ENCODE peak calls at places on chromosome 13, in nine cellular contexts. One of them, this sample, is unnamed.

GRCh38 chr13:32225494-32225931 is 89.7 kb downstream of the ZAR1L start:
- DNase-seq in DMS153: no peak
- DNase-seq in left cardiac atrium: no peak
- DNase-seq in heart left ventricle: no peak
- DNase-seq in GOT3: no peak
- DNase-seq in hepatic stellate cell: peak
- DNase-seq in HuH-7.5: no peak
- DNase-seq in stimulated activated CD8-positive, alpha-beta memory T cell treated with anti-CD3 and anti-CD28 coated beads, Interleukin-4, amount 100 ng/mL, for 48 hours: no peak
- DNase-seq in activated T-cell treated with anti-CD3 and anti-CD28 coated beads, Interleukin-2, amount 50 U/mL, for 72 hours: no peak
- DNase-seq in this sample: no peak

GRCh38 chr13:108961542-108962125 is 332.2 kb downstream of the MYO16 start:
- DNase-seq in DMS153: peak
- DNase-seq in left cardiac atrium: no peak
- DNase-seq in heart left ventricle: no peak
- DNase-seq in GOT3: no peak
- DNase-seq in hepatic stellate cell: peak
- DNase-seq in HuH-7.5: no peak
- DNase-seq in stimulated activated CD8-positive, alpha-beta memory T cell treated with anti-CD3 and anti-CD28 coated beads, Interleukin-4, amount 100 ng/mL, for 48 hours: no peak
- DNase-seq in activated T-cell treated with anti-CD3 and anti-CD28 coated beads, Interleukin-2, amount 50 U/mL, for 72 hours: no peak
- DNase-seq in this sample: no peak

GRCh38 chr13:24613755-24614154 is 66.5 kb upstream of the ATP12A start:
- DNase-seq in DMS153: no peak
- DNase-seq in left cardiac atrium: no peak
- DNase-seq in heart left ventricle: no peak
- DNase-seq in GOT3: no peak
- DNase-seq in hepatic stellate cell: no peak
- DNase-seq in HuH-7.5: no peak
- DNase-seq in stimulated activated CD8-positive, alpha-beta memory T cell treated with anti-CD3 and anti-CD28 coated beads, Interleukin-4, amount 100 ng/mL, for 48 hours: no peak
- DNase-seq in activated T-cell treated with anti-CD3 and anti-CD28 coated beads, Interleukin-2, amount 50 U/mL, for 72 hours: no peak
- DNase-seq in this sample: no peak

GRCh38 chr13:94192576-94192975 is 286.9 kb downstream of the DCT start:
- DNase-seq in DMS153: peak
- DNase-seq in left cardiac atrium: no peak
- DNase-seq in heart left ventricle: no peak
- DNase-seq in GOT3: no peak
- DNase-seq in hepatic stellate cell: no peak
- DNase-seq in HuH-7.5: no peak
- DNase-seq in stimulated activated CD8-positive, alpha-beta memory T cell treated with anti-CD3 and anti-CD28 coated beads, Interleukin-4, amount 100 ng/mL, for 48 hours: peak
- DNase-seq in activated T-cell treated with anti-CD3 and anti-CD28 coated beads, Interleukin-2, amount 50 U/mL, for 72 hours: peak
- DNase-seq in this sample: no peak

GRCh38 chr13:100666124-100666523 is 8.5 kb downstream of the TMTC4 start:
- DNase-seq in DMS153: peak
- DNase-seq in left cardiac atrium: no peak
- DNase-seq in heart left ventricle: no peak
- DNase-seq in GOT3: no peak
- DNase-seq in hepatic stellate cell: no peak
- DNase-seq in HuH-7.5: no peak
- DNase-seq in stimulated activated CD8-positive, alpha-beta memory T cell treated with anti-CD3 and anti-CD28 coated beads, Interleukin-4, amount 100 ng/mL, for 48 hours: no peak
- DNase-seq in activated T-cell treated with anti-CD3 and anti-CD28 coated beads, Interleukin-2, amount 50 U/mL, for 72 hours: no peak
- DNase-seq in this sample: no peak

GRCh38 chr13:72290962-72291681 is 424.1 kb upstream of the DACH1 start:
- DNase-seq in DMS153: no peak
- DNase-seq in left cardiac atrium: no peak
- DNase-seq in heart left ventricle: no peak
- DNase-seq in GOT3: no peak
- DNase-seq in hepatic stellate cell: no peak
- DNase-seq in HuH-7.5: no peak
- DNase-seq in stimulated activated CD8-positive, alpha-beta memory T cell treated with anti-CD3 and anti-CD28 coated beads, Interleukin-4, amount 100 ng/mL, for 48 hours: no peak
- DNase-seq in activated T-cell treated with anti-CD3 and anti-CD28 coated beads, Interleukin-2, amount 50 U/mL, for 72 hours: no peak
- DNase-seq in this sample: no peak

GRCh38 chr13:37202264-37202663 is 96.8 kb upstream of the CSNK1A1L start:
- DNase-seq in DMS153: no peak
- DNase-seq in left cardiac atrium: no peak
- DNase-seq in heart left ventricle: no peak
- DNase-seq in GOT3: no peak
- DNase-seq in hepatic stellate cell: no peak
- DNase-seq in HuH-7.5: no peak
- DNase-seq in stimulated activated CD8-positive, alpha-beta memory T cell treated with anti-CD3 and anti-CD28 coated beads, Interleukin-4, amount 100 ng/mL, for 48 hours: no peak
- DNase-seq in activated T-cell treated with anti-CD3 and anti-CD28 coated beads, Interleukin-2, amount 50 U/mL, for 72 hours: no peak
- DNase-seq in this sample: no peak

GRCh38 chr13:89968468-89968867 is 1379.0 kb upstream of the MIR17HG start:
- DNase-seq in DMS153: no peak
- DNase-seq in left cardiac atrium: no peak
- DNase-seq in heart left ventricle: no peak
- DNase-seq in GOT3: no peak
- DNase-seq in hepatic stellate cell: no peak
- DNase-seq in HuH-7.5: no peak
- DNase-seq in stimulated activated CD8-positive, alpha-beta memory T cell treated with anti-CD3 and anti-CD28 coated beads, Interleukin-4, amount 100 ng/mL, for 48 hours: no peak
- DNase-seq in activated T-cell treated with anti-CD3 and anti-CD28 coated beads, Interleukin-2, amount 50 U/mL, for 72 hours: no peak
- DNase-seq in this sample: no peak

GRCh38 chr13:36915106-36915505 is 4.9 kb downstream of the SMAD9 start:
- DNase-seq in DMS153: peak
- DNase-seq in left cardiac atrium: no peak
- DNase-seq in heart left ventricle: no peak
- DNase-seq in GOT3: no peak
- DNase-seq in hepatic stellate cell: no peak
- DNase-seq in HuH-7.5: no peak
- DNase-seq in stimulated activated CD8-positive, alpha-beta memory T cell treated with anti-CD3 and anti-CD28 coated beads, Interleukin-4, amount 100 ng/mL, for 48 hours: no peak
- DNase-seq in activated T-cell treated with anti-CD3 and anti-CD28 coated beads, Interleukin-2, amount 50 U/mL, for 72 hours: no peak
- DNase-seq in this sample: no peak

GRCh38 chr13:71677114-71677513 is 189.9 kb downstream of the DACH1 start:
- DNase-seq in DMS153: no peak
- DNase-seq in left cardiac atrium: no peak
- DNase-seq in heart left ventricle: no peak
- DNase-seq in GOT3: no peak
- DNase-seq in hepatic stellate cell: no peak
- DNase-seq in HuH-7.5: no peak
- DNase-seq in stimulated activated CD8-positive, alpha-beta memory T cell treated with anti-CD3 and anti-CD28 coated beads, Interleukin-4, amount 100 ng/mL, for 48 hours: no peak
- DNase-seq in activated T-cell treated with anti-CD3 and anti-CD28 coated beads, Interleukin-2, amount 50 U/mL, for 72 hours: no peak
- DNase-seq in this sample: no peak

GRCh38 chr13:106284358-106284757 is 251.1 kb downstream of the EFNB2 start:
- DNase-seq in DMS153: no peak
- DNase-seq in left cardiac atrium: no peak
- DNase-seq in heart left ventricle: no peak
- DNase-seq in GOT3: no peak
- DNase-seq in hepatic stellate cell: no peak
- DNase-seq in HuH-7.5: no peak
- DNase-seq in stimulated activated CD8-positive, alpha-beta memory T cell treated with anti-CD3 and anti-CD28 coated beads, Interleukin-4, amount 100 ng/mL, for 48 hours: no peak
- DNase-seq in activated T-cell treated with anti-CD3 and anti-CD28 coated beads, Interleukin-2, amount 50 U/mL, for 72 hours: no peak
- DNase-seq in this sample: no peak

GRCh38 chr13:40247845-40248244 is 418.6 kb downstream of the FOXO1 start:
- DNase-seq in DMS153: no peak
- DNase-seq in left cardiac atrium: no peak
- DNase-seq in heart left ventricle: no peak
- DNase-seq in GOT3: no peak
- DNase-seq in hepatic stellate cell: no peak
- DNase-seq in HuH-7.5: no peak
- DNase-seq in stimulated activated CD8-positive, alpha-beta memory T cell treated with anti-CD3 and anti-CD28 coated beads, Interleukin-4, amount 100 ng/mL, for 48 hours: no peak
- DNase-seq in activated T-cell treated with anti-CD3 and anti-CD28 coated beads, Interleukin-2, amount 50 U/mL, for 72 hours: no peak
- DNase-seq in this sample: no peak

GRCh38 chr13:111853146-111853545 is 213.8 kb upstream of the SOX1 start:
- DNase-seq in DMS153: no peak
- DNase-seq in left cardiac atrium: no peak
- DNase-seq in heart left ventricle: no peak
- DNase-seq in GOT3: no peak
- DNase-seq in hepatic stellate cell: no peak
- DNase-seq in HuH-7.5: no peak
- DNase-seq in stimulated activated CD8-positive, alpha-beta memory T cell treated with anti-CD3 and anti-CD28 coated beads, Interleukin-4, amount 100 ng/mL, for 48 hours: no peak
- DNase-seq in activated T-cell treated with anti-CD3 and anti-CD28 coated beads, Interleukin-2, amount 50 U/mL, for 72 hours: no peak
- DNase-seq in this sample: no peak

GRCh38 chr13:108268713-108269112 is 805 bp upstream of the TNFSF13B start:
- DNase-seq in DMS153: no peak
- DNase-seq in left cardiac atrium: no peak
- DNase-seq in heart left ventricle: no peak
- DNase-seq in GOT3: no peak
- DNase-seq in hepatic stellate cell: no peak
- DNase-seq in HuH-7.5: no peak
- DNase-seq in stimulated activated CD8-positive, alpha-beta memory T cell treated with anti-CD3 and anti-CD28 coated beads, Interleukin-4, amount 100 ng/mL, for 48 hours: no peak
- DNase-seq in activated T-cell treated with anti-CD3 and anti-CD28 coated beads, Interleukin-2, amount 50 U/mL, for 72 hours: no peak
- DNase-seq in this sample: no peak

GRCh38 chr13:48515732-48516131 is 17.1 kb downstream of the RCBTB2 start:
- DNase-seq in DMS153: no peak
- DNase-seq in left cardiac atrium: no peak
- DNase-seq in heart left ventricle: peak
- DNase-seq in GOT3: no peak
- DNase-seq in hepatic stellate cell: no peak
- DNase-seq in HuH-7.5: no peak
- DNase-seq in stimulated activated CD8-positive, alpha-beta memory T cell treated with anti-CD3 and anti-CD28 coated beads, Interleukin-4, amount 100 ng/mL, for 48 hours: no peak
- DNase-seq in activated T-cell treated with anti-CD3 and anti-CD28 coated beads, Interleukin-2, amount 50 U/mL, for 72 hours: no peak
- DNase-seq in this sample: no peak

GRCh38 chr13:47459512-47459911 is 541.6 kb downstream of the SUCLA2 start:
- DNase-seq in DMS153: no peak
- DNase-seq in left cardiac atrium: no peak
- DNase-seq in heart left ventricle: no peak
- DNase-seq in GOT3: no peak
- DNase-seq in hepatic stellate cell: no peak
- DNase-seq in HuH-7.5: no peak
- DNase-seq in stimulated activated CD8-positive, alpha-beta memory T cell treated with anti-CD3 and anti-CD28 coated beads, Interleukin-4, amount 100 ng/mL, for 48 hours: no peak
- DNase-seq in activated T-cell treated with anti-CD3 and anti-CD28 coated beads, Interleukin-2, amount 50 U/mL, for 72 hours: no peak
- DNase-seq in this sample: no peak

GRCh38 chr13:59674616-59675015 is 489.1 kb downstream of the DIAPH3 start:
- DNase-seq in DMS153: no peak
- DNase-seq in left cardiac atrium: no peak
- DNase-seq in heart left ventricle: no peak
- DNase-seq in GOT3: no peak
- DNase-seq in hepatic stellate cell: no peak
- DNase-seq in HuH-7.5: no peak
- DNase-seq in stimulated activated CD8-positive, alpha-beta memory T cell treated with anti-CD3 and anti-CD28 coated beads, Interleukin-4, amount 100 ng/mL, for 48 hours: no peak
- DNase-seq in activated T-cell treated with anti-CD3 and anti-CD28 coated beads, Interleukin-2, amount 50 U/mL, for 72 hours: no peak
- DNase-seq in this sample: no peak

GRCh38 chr13:35791191-35791902 is 314.9 kb upstream of the MAB21L1 start:
- DNase-seq in DMS153: no peak
- DNase-seq in left cardiac atrium: no peak
- DNase-seq in heart left ventricle: no peak
- DNase-seq in GOT3: no peak
- DNase-seq in hepatic stellate cell: no peak
- DNase-seq in HuH-7.5: no peak
- DNase-seq in stimulated activated CD8-positive, alpha-beta memory T cell treated with anti-CD3 and anti-CD28 coated beads, Interleukin-4, amount 100 ng/mL, for 48 hours: no peak
- DNase-seq in activated T-cell treated with anti-CD3 and anti-CD28 coated beads, Interleukin-2, amount 50 U/mL, for 72 hours: no peak
- DNase-seq in this sample: no peak